ENCODE peak calls at places on chromosomes 11 and 22, in eight cellular contexts. Y is fibroblast of the conjunctiva, F is A172, R is globus pallidus, A is HTR-8/SVneo, S is GM10248, U is fibroblast of lung, N is activated T-cell treated with anti-CD3 and anti-CD28 coated beads for 1 hour. E is an unnamed sample.

GRCh38 chr22:41181349-41182241 is 23.5 kb upstream of the L3MBTL2 start:
- DNase-seq in S (no peak), R (no peak), U (peak), Y (no peak), N (no peak), F (peak), A (peak), E (no peak)

GRCh38 chr22:37184816-37185541 is 3.1 kb downstream of the C1QTNF6 start:
- DNase-seq in F (no peak), U (no peak), R (no peak), S (no peak), A (no peak), N (no peak), Y (no peak), E (no peak)

GRCh38 chr11:73729594-73730206 is 31.2 kb downstream of the RAB6A start:
- DNase-seq in A (peak), S (no peak), R (peak), U (no peak), N (no peak), F (peak), Y (no peak), E (peak)

GRCh38 chr11:63564056-63564784 is 1.0 kb upstream of the PLAAT2 start:
- DNase-seq in U (no peak), R (peak), Y (no peak), N (no peak), F (no peak), A (no peak), S (peak), E (peak)

GRCh38 chr22:45224988-45225731 is 15.5 kb downstream of the KIAA0930 start:
- DNase-seq in S (no peak), N (no peak), A (no peak), R (peak), Y (no peak), F (no peak), U (no peak), E (peak)

GRCh38 chr11:7098235-7098832 is 9.5 kb downstream of the RBMXL2 start:
- DNase-seq in A (peak), F (peak), Y (peak), R (peak), S (peak), N (no peak), U (peak), E (no peak)

GRCh38 chr11:74024630-74025029 is 15.7 kb upstream of the UCP3 start:
- DNase-seq in S (no peak), N (no peak), Y (peak), F (peak), U (peak), A (peak), R (no peak), E (no peak)

GRCh38 chr11:103624708-103625623 is 411.5 kb upstream of the DDI1 start:
- DNase-seq in N (no peak), U (peak), A (peak), F (peak), Y (peak), S (no peak), R (no peak), E (no peak)

GRCh38 chr11:67437082-67437821 is at the start of gene PTPRCAP:
- DNase-seq in F (no peak), R (no peak), Y (no peak), U (no peak), S (peak), A (no peak), N (peak), E (no peak)

GRCh38 chr22:40418366-40419201 is 48.2 kb downstream of the SGSM3 start:
- DNase-seq in F (no peak), N (no peak), U (no peak), Y (no peak), A (no peak), S (no peak), R (peak), E (peak)

GRCh38 chr11:63553759-63554158 is 9.4 kb downstream of the PLAAT2 start:
- DNase-seq in F (no peak), U (peak), N (no peak), R (no peak), S (peak), A (no peak), Y (no peak), E (no peak)

GRCh38 chr11:73195191-73196007 is 22.7 kb upstream of the P2RY2 start:
- DNase-seq in U (peak), R (no peak), N (no peak), F (peak), S (peak), A (no peak), Y (no peak), E (no peak)

GRCh38 chr11:36622431-36623136 is 24.5 kb upstream of the RAG2 start:
- DNase-seq in Y (no peak), U (peak), S (no peak), N (no peak), A (peak), F (peak), R (no peak), E (no peak)

GRCh38 chr22:32573991-32574390 is 99.4 kb downstream of the FBXO7 start:
- DNase-seq in Y (no peak), A (no peak), S (no peak), F (no peak), U (no peak), R (no peak), N (no peak), E (no peak)

GRCh38 chr22:37674951-37675929 is at the start of gene LGALS1:
- DNase-seq in R (peak), Y (peak), F (peak), S (peak), N (peak), U (peak), A (peak), E (peak)

GRCh38 chr11:65915821-65916251 is 3.0 kb downstream of the C11orf68 start:
- DNase-seq in A (peak), Y (peak), N (no peak), F (peak), U (peak), R (no peak), S (no peak), E (peak)

GRCh38 chr11:126697937-126698336 is 302.6 kb downstream of the KIRREL3 start:
- DNase-seq in A (no peak), Y (no peak), S (no peak), U (no peak), N (no peak), R (no peak), F (no peak), E (no peak)

GRCh38 chr11:115170133-115170815 is 333.9 kb downstream of the CADM1 start:
- DNase-seq in S (peak), R (no peak), N (no peak), Y (peak), U (no peak), A (peak), F (no peak), E (no peak)

GRCh38 chr11:106983251-106983650 is 35.0 kb downstream of the GUCY1A2 start:
- DNase-seq in R (peak), A (no peak), U (no peak), F (no peak), N (no peak), Y (no peak), S (no peak), E (no peak)

GRCh38 chr11:9665749-9666148 is 1.9 kb downstream of the SWAP70 start:
- DNase-seq in F (no peak), S (no peak), N (no peak), Y (no peak), A (no peak), R (no peak), U (no peak), E (no peak)

GRCh38 chr11:8266246-8267241 is 2.9 kb upstream of the LMO1 start:
- DNase-seq in Y (no peak), U (no peak), S (no peak), R (no peak), A (no peak), F (no peak), N (no peak), E (no peak)

GRCh38 chr11:77558380-77558779 is 31.4 kb upstream of the AQP11 start:
- DNase-seq in N (no peak), A (no peak), R (no peak), U (peak), F (peak), S (no peak), Y (no peak), E (no peak)

GRCh38 chr11:132674161-132674560 is 858.1 kb downstream of the OPCML start:
- DNase-seq in A (no peak), F (no peak), R (no peak), N (no peak), Y (no peak), S (no peak), U (no peak), E (no peak)

GRCh38 chr11:34356576-34356917 is 1.3 kb downstream of the ABTB2 start:
- DNase-seq in Y (no peak), F (no peak), S (no peak), U (peak), A (no peak), R (no peak), N (no peak), E (no peak)

GRCh38 chr11:120326228-120326627 is 1.1 kb downstream of the TLCD5 start:
- DNase-seq in N (no peak), F (no peak), S (no peak), A (no peak), U (peak), R (no peak), Y (no peak), E (no peak)

GRCh38 chr11:120089036-120090001 is 48.6 kb downstream of the TRIM29 start:
- DNase-seq in R (peak), Y (no peak), S (no peak), A (no peak), U (no peak), F (no peak), N (no peak), E (peak)

GRCh38 chr22:37235897-37236607 is 8.0 kb downstream of the RAC2 start:
- DNase-seq in F (no peak), N (no peak), S (no peak), Y (no peak), R (no peak), U (no peak), A (no peak), E (no peak)

GRCh38 chr11:102497061-102497460 is 33.5 kb downstream of the MMP7 start:
- DNase-seq in R (no peak), F (no peak), N (no peak), A (no peak), S (no peak), U (peak), Y (no peak), E (no peak)

GRCh38 chr11:132685174-132685611 is 847.1 kb downstream of the OPCML start:
- DNase-seq in F (peak), Y (no peak), N (no peak), R (no peak), A (peak), U (peak), S (no peak), E (no peak)

GRCh38 chr11:62030071-62030684 is 62.7 kb upstream of the FTH1 start:
- DNase-seq in F (no peak), S (no peak), A (no peak), U (no peak), N (no peak), Y (no peak), R (no peak), E (no peak)

GRCh38 chr11:19076744-19077589 is 16.4 kb upstream of the MRGPRX2 start:
- DNase-seq in U (peak), R (peak), A (peak), Y (no peak), F (peak), N (peak), S (peak), E (no peak)